ENCODE peak calls at places on chromosome 10, in four cellular contexts. N is AG09319, I is neural crest cell, O is dorsolateral prefrontal cortex. E is an unnamed sample.

GRCh38 chr10:89946106-89946505 is 244.7 kb downstream of the KIF20B start:
- DNase-seq in N (no peak), I (no peak), O (no peak), E (no peak)

GRCh38 chr10:47410862-47411261 is 26.8 kb upstream of the ZNF488 start:
- DNase-seq in N (no peak), I (no peak), O (no peak), E (no peak)

GRCh38 chr10:31650010-31650409 is 278.6 kb downstream of the ARHGAP12 start:
- DNase-seq in N (peak), I (no peak), O (peak), E (no peak)

GRCh38 chr10:20694296-20694695 is 202.8 kb downstream of the NEBL start:
- DNase-seq in N (no peak), I (no peak), O (no peak), E (no peak)

GRCh38 chr10:68406111-68406814 is 814 bp downstream of the RUFY2 start:
- DNase-seq in N (peak), I (peak), O (peak), E (no peak)

GRCh38 chr10:2619472-2619871 is 447.9 kb upstream of the PFKP start:
- DNase-seq in N (no peak), I (peak), O (no peak), E (no peak)

GRCh38 chr10:124324856-124325657 is 93.7 kb downstream of the OAT start:
- DNase-seq in N (no peak), I (no peak), O (peak), E (no peak)

GRCh38 chr10:22491931-22492615 is 146.8 kb downstream of the SPAG6 start:
- DNase-seq in N (no peak), I (no peak), O (no peak), E (no peak)

GRCh38 chr10:129219364-129219763 is 247.7 kb upstream of the MGMT start:
- DNase-seq in N (no peak), I (no peak), O (no peak), E (no peak)

GRCh38 chr10:60661627-60662026 is 116.7 kb upstream of the CDK1 start:
- DNase-seq in N (no peak), I (no peak), O (no peak), E (no peak)

GRCh38 chr10:88194041-88194887 is 330.8 kb downstream of the PTEN start:
- DNase-seq in N (no peak), I (no peak), O (no peak), E (no peak)

GRCh38 chr10:112977294-112977951 is 27.4 kb downstream of the TCF7L2 start:
- DNase-seq in N (no peak), I (no peak), O (no peak), E (no peak)

GRCh38 chr10:113930482-113931057 is 76.1 kb downstream of the NHLRC2 start:
- DNase-seq in N (no peak), I (no peak), O (no peak), E (no peak)

GRCh38 chr10:91536101-91536500 is 96.8 kb downstream of the PPP1R3C start:
- DNase-seq in N (peak), I (no peak), O (no peak), E (no peak)

GRCh38 chr10:88041243-88042161 is 178.1 kb downstream of the PTEN start:
- DNase-seq in N (no peak), I (no peak), O (no peak), E (no peak)

GRCh38 chr10:2202401-2202800 is 465.1 kb upstream of the ADARB2 start:
- DNase-seq in N (no peak), I (no peak), O (no peak), E (no peak)

GRCh38 chr10:10872035-10872673 is 145.5 kb upstream of the CELF2 start:
- DNase-seq in N (peak), I (no peak), O (no peak), E (no peak)

GRCh38 chr10:16965242-16965620 is 148.0 kb upstream of the RSU1 start:
- DNase-seq in N (no peak), I (no peak), O (no peak), E (no peak)

GRCh38 chr10:65544756-65545155 is 1381.1 kb upstream of the LRRTM3 start:
- DNase-seq in N (no peak), I (no peak), O (no peak), E (no peak)

GRCh38 chr10:50850576-50851340 is 34.7 kb downstream of the A1CF start:
- DNase-seq in N (no peak), I (no peak), O (no peak), E (no peak)

DNA sequence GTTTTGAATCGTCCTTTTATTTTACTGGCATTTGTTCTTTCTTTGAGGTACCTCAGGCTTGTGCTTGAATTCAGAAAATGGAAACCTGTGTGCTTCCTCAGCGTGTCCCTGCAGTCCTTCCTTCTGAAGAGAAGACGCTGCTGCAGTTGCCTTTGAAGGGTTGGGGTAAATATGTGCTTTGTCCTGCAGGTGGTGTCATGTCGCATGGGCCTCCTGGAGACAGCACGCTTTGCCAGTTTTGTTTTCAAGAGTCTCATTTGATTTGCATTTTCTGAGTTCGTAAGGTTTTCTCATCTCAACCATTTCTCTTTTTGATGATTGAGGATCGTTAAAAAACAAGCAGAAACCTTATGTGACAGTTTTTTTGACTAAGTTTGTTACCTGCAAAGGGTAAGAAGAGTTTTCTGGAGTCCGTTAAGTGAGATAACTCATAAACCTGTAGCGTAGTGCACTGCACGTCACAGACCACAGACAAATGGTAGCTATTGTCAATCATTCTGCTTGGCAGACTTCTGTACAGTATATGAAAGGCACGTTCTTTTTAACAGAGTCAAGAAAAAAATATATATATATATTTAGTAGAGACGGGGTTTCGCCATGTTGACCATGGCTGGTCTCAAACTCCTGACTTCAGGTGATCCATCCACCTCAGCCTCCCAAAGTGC is 57.0 kb downstream of the CDC123 start:
- DNase-seq in N (no peak), I (no peak), O (no peak), E (no peak)
- TF ChIP-seq CTCF in N (no peak), I (peak), O (no peak), E (peak)

GRCh38 chr10:46028584-46029570 is 1.5 kb downstream of the NCOA4 start:
- DNase-seq in N (no peak), I (no peak), O (no peak), E (no peak)
- TF ChIP-seq CTCF in N (peak), I (peak), O (peak), E (peak)

GRCh38 chr10:7520496-7521485 is 110.0 kb upstream of the SFMBT2 start:
- DNase-seq in N (no peak), I (no peak), O (no peak), E (no peak)

GRCh38 chr10:7523656-7524055 is 112.8 kb upstream of the SFMBT2 start:
- DNase-seq in N (no peak), I (no peak), O (no peak), E (no peak)

GRCh38 chr10:7515549-7515948 is 104.7 kb upstream of the SFMBT2 start:
- DNase-seq in N (no peak), I (no peak), O (no peak), E (no peak)

GRCh38 chr10:7518693-7519092 is 107.9 kb upstream of the SFMBT2 start:
- DNase-seq in N (no peak), I (no peak), O (no peak), E (no peak)

GRCh38 chr10:7519351-7519750 is 108.5 kb upstream of the SFMBT2 start:
- DNase-seq in N (no peak), I (no peak), O (no peak), E (no peak)
- TF ChIP-seq CTCF in N (no peak), I (no peak), O (no peak), E (no peak)

GRCh38 chr10:132333386-132333785 is 1.4 kb downstream of the LRRC27 start:
- DNase-seq in N (no peak), I (no peak), O (no peak), E (no peak)

GRCh38 chr10:132331259-132331955 is 586 bp upstream of the LRRC27 start:
- DNase-seq in N (no peak), I (no peak), O (no peak), E (peak)

GRCh38 chr10:132330486-132330833 is 1.5 kb upstream of the LRRC27 start:
- DNase-seq in N (no peak), I (no peak), O (no peak), E (no peak)

GRCh38 chr10:132329565-132330485 is 2.2 kb upstream of the LRRC27 start:
- DNase-seq in N (no peak), I (no peak), O (no peak), E (no peak)

DNA sequence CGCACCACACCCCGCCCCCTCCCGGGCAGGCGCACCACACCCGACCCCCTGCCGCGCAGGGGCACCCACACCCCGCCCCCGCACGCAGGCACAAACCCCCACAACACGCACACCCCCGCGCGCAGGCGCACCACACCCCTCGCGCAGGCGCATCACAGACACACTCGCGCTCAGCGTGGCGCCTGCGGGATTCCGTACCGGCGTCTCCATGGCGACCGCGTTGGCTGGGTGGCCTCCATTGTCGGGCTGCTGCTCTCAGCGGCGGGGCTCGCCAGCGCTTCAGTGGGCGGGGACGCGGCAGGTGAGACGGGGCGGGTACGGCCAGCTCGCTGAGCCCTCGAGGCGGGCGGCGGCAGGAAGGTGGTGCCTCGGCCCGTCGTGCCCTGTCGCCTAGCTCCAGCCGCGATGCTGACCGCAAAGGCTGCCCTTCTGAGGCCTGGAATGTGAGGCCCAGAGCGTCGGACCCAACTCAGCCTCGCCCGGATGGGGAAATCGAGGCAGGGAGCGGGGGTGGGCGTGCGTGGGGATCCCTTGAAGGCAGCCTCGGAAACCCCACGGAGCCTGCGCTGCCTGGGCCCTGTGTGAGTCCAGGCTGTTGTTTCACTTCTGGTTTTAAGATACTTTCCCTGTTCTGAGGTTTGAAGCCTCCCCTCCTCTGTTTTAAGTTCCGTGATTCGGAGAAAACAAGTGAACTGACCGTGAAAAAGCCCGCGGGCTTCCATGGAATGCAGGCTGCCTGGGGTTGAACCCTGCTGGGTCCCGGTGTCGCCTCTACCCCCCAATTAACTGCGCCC is at the start of gene LRRC27:
- DNase-seq in N (peak), I (peak), O (peak), E (peak)
- TF ChIP-seq CTCF in N (no peak), I (no peak), O (no peak), E (no peak)

GRCh38 chr10:70745555-70745954 is 39.6 kb downstream of the TBATA start:
- DNase-seq in N (no peak), I (no peak), O (no peak), E (no peak)

GRCh38 chr10:70742537-70743429 is 42.4 kb downstream of the TBATA start:
- DNase-seq in N (peak), I (no peak), O (no peak), E (no peak)

GRCh38 chr10:70744617-70745138 is 40.5 kb downstream of the TBATA start:
- DNase-seq in N (no peak), I (no peak), O (no peak), E (no peak)

GRCh38 chr10:70743879-70744278 is 41.3 kb downstream of the TBATA start:
- DNase-seq in N (no peak), I (no peak), O (no peak), E (no peak)

GRCh38 chr10:70743430-70743788 is 41.8 kb downstream of the TBATA start:
- DNase-seq in N (no peak), I (no peak), O (no peak), E (no peak)
- TF ChIP-seq CTCF in N (no peak), I (no peak), O (no peak), E (no peak)

DNA sequence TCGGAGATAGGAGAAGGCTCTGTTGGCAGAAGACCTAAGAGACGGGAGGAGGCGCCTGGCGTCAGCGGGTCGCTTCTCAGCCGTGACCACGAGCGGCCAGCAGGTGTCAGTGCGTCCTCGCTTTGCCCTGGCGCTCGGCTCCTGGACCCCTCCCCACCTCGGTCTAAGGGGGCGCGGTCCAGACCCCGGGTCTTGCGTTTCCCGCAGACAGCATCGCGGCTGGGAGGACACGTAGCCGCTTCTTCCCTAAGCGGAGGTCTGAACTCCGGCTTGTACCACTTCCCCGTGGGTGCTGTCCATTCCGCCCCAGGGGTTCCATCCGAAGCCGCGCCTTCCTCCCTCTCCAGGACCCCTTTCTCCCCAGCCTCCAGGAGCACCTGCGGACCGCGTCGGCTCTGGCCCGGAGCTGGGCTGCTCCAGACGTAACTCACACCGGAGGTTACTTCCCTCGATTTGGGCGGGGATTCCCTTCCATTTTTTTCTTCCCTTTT is 593 bp upstream of the ADRA2A start:
- DNase-seq in N (no peak), I (peak), O (peak), E (peak)
- TF ChIP-seq CTCF in N (peak), I (peak), O (peak), E (peak)

GRCh38 chr10:19347592-19347991 is 299.0 kb downstream of the MALRD1 start:
- DNase-seq in N (no peak), I (no peak), O (no peak), E (no peak)
- TF ChIP-seq CTCF in N (peak), I (peak), O (no peak), E (peak)

GRCh38 chr10:71957546-71958275 is 6.5 kb upstream of the CHST3 start:
- DNase-seq in N (no peak), I (no peak), O (no peak), E (no peak)
- TF ChIP-seq CTCF in N (peak), I (peak), O (no peak), E (no peak)

DNA sequence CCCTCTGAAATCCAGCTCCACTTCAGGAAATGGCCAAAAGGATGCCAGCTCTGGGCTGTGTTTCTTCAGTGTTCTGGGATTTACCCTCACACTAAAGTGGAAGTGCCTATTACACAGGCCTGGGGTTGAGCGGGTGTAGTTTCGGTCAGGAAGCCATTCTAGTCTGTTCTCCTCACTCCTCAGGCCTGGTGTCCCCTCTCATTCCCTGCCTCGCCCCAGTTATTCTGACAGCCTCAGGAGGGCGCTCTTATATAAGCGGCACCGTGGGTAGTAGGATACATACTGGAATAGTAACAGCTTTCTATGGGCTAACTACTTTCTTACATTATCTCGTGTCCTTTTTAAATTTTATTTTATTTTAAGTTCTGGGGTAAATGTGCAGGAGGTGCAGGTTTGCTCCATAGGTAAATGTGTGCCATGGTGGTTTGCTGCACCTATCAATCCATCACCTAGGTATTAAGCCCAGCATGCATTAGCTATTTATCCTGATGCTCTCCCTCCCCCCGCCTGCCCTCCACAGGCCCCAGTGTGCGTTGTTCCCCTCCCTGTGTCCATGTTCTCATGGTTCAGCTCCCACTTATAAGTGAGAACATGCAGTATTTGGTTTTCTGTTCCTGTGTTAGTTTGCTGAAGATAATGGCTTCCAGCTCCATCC is 12.2 kb upstream of the LGI1 start:
- DNase-seq in N (no peak), I (no peak), O (no peak), E (peak)
- TF ChIP-seq CTCF in N (peak), I (peak), O (no peak), E (peak)

GRCh38 chr10:95480901-95481491 is 80.2 kb downstream of the SORBS1 start:
- DNase-seq in N (no peak), I (no peak), O (no peak), E (no peak)

GRCh38 chr10:95478185-95478584 is 83.0 kb downstream of the SORBS1 start:
- DNase-seq in N (no peak), I (no peak), O (no peak), E (no peak)

GRCh38 chr10:95478935-95479334 is 82.2 kb downstream of the SORBS1 start:
- DNase-seq in N (no peak), I (no peak), O (no peak), E (no peak)

GRCh38 chr10:95482501-95483248 is 78.5 kb downstream of the SORBS1 start:
- DNase-seq in N (no peak), I (no peak), O (no peak), E (no peak)

DNA sequence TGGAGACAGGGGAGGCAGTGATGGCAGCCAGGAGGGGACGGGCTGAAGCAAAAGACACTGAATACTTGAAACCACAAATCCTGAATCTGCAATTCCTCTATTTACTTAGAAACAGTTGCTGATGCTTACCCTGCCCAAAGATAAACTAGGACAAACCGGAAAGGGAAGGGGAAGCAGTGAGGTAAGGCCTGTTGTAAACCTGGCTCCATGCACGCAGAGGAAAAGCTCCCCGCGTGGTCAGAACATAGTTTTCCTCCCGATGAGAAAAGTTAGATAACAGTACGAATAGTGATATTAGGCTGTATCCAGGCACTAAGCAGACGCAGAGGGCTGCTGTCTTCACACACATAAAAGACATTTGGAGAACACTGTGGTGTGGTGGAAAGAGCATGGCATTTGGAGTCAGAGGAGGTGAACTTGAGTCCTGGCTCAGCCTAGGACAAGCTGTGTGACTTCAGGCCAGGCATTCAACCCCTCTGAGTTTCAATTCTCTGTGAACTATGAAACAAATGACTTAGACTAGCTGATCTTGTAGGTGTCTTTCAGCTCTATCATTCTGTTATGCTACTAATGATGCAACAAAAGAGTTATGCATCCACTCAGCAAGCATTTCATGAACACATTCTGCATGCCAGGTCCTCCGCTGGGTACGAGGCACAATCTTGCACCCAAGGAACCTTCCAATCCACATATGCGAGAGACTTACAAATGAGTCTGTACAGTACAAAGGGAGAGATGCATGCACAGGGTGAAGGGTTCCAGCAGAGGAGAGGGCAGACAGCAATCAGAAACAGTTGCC is 80.9 kb downstream of the SORBS1 start:
- DNase-seq in N (no peak), I (no peak), O (no peak), E (no peak)
- TF ChIP-seq CTCF in N (no peak), I (no peak), O (no peak), E (no peak)